ENCODE peak calls at places on chromosomes 11 and 22, in seven cellular contexts. One of them, this sample, is unnamed.

GRCh38 chr11:127199306-127199801 is 198.8 kb upstream of the KIRREL3 start:
- DNase-seq in type B pancreatic cell: no peak
- DNase-seq in GM12865: no peak
- DNase-seq in astrocyte: peak
- DNase-seq in astrocyte of the spinal cord: no peak
- DNase-seq in GM23338: no peak
- DNase-seq in A549: no peak
- DNase-seq in this sample: no peak

GRCh38 chr11:32374261-32374711 is 61.1 kb downstream of the WT1 start:
- DNase-seq in type B pancreatic cell: no peak
- DNase-seq in GM12865: peak
- DNase-seq in astrocyte: no peak
- DNase-seq in astrocyte of the spinal cord: no peak
- DNase-seq in GM23338: peak
- DNase-seq in A549: peak
- DNase-seq in this sample: peak

GRCh38 chr22:29427176-29427760 is 11.1 kb upstream of the RFPL1 start:
- DNase-seq in type B pancreatic cell: no peak
- DNase-seq in GM12865: no peak
- DNase-seq in astrocyte: no peak
- DNase-seq in astrocyte of the spinal cord: no peak
- DNase-seq in GM23338: no peak
- DNase-seq in A549: no peak
- DNase-seq in this sample: no peak

GRCh38 chr11:115869131-115869530 is 364.9 kb upstream of the CADM1 start:
- DNase-seq in type B pancreatic cell: no peak
- DNase-seq in GM12865: no peak
- DNase-seq in astrocyte: no peak
- DNase-seq in astrocyte of the spinal cord: no peak
- DNase-seq in GM23338: no peak
- DNase-seq in A549: no peak
- DNase-seq in this sample: no peak

GRCh38 chr11:57680552-57680874 is 12.6 kb downstream of the ZDHHC5 start:
- DNase-seq in type B pancreatic cell: no peak
- DNase-seq in GM12865: no peak
- DNase-seq in astrocyte: peak
- DNase-seq in astrocyte of the spinal cord: no peak
- DNase-seq in GM23338: no peak
- DNase-seq in A549: no peak
- DNase-seq in this sample: no peak

GRCh38 chr11:21723681-21724080 is 469.2 kb upstream of the ANO5 start:
- DNase-seq in type B pancreatic cell: no peak
- DNase-seq in GM12865: no peak
- DNase-seq in astrocyte: no peak
- DNase-seq in astrocyte of the spinal cord: no peak
- DNase-seq in GM23338: no peak
- DNase-seq in A549: no peak
- DNase-seq in this sample: no peak

GRCh38 chr22:24819941-24820461 is 14.0 kb downstream of the SGSM1 start:
- DNase-seq in type B pancreatic cell: no peak
- DNase-seq in GM12865: no peak
- DNase-seq in astrocyte: no peak
- DNase-seq in astrocyte of the spinal cord: no peak
- DNase-seq in GM23338: no peak
- DNase-seq in A549: peak
- DNase-seq in this sample: no peak

GRCh38 chr11:112073941-112074811 is at the start of the genes NKAPD1 and PIH1D2:
- DNase-seq in type B pancreatic cell: peak
- DNase-seq in GM12865: peak
- DNase-seq in astrocyte: peak
- DNase-seq in astrocyte of the spinal cord: peak
- DNase-seq in GM23338: peak
- DNase-seq in A549: peak
- DNase-seq in this sample: peak

GRCh38 chr11:77517753-77518152 is 43.9 kb upstream of the PAK1 start:
- DNase-seq in type B pancreatic cell: no peak
- DNase-seq in GM12865: no peak
- DNase-seq in astrocyte: no peak
- DNase-seq in astrocyte of the spinal cord: no peak
- DNase-seq in GM23338: peak
- DNase-seq in A549: no peak
- DNase-seq in this sample: no peak

GRCh38 chr11:134858783-134859480 is 446.9 kb upstream of the B3GAT1 start:
- DNase-seq in type B pancreatic cell: peak
- DNase-seq in GM12865: no peak
- DNase-seq in astrocyte: no peak
- DNase-seq in astrocyte of the spinal cord: no peak
- DNase-seq in GM23338: no peak
- DNase-seq in A549: no peak
- DNase-seq in this sample: no peak

GRCh38 chr11:83072689-83073242 is 1.1 kb upstream of the RAB30 start:
- DNase-seq in type B pancreatic cell: no peak
- DNase-seq in GM12865: no peak
- DNase-seq in astrocyte: no peak
- DNase-seq in astrocyte of the spinal cord: no peak
- DNase-seq in GM23338: peak
- DNase-seq in A549: no peak
- DNase-seq in this sample: no peak

GRCh38 chr11:8056810-8057463 is 24.1 kb upstream of the TUB start:
- DNase-seq in type B pancreatic cell: peak
- DNase-seq in GM12865: no peak
- DNase-seq in astrocyte: peak
- DNase-seq in astrocyte of the spinal cord: no peak
- DNase-seq in GM23338: no peak
- DNase-seq in A549: no peak
- DNase-seq in this sample: no peak

GRCh38 chr11:58446294-58446693 is 4.3 kb upstream of the OR5B12 start:
- DNase-seq in type B pancreatic cell: no peak
- DNase-seq in GM12865: no peak
- DNase-seq in astrocyte: no peak
- DNase-seq in astrocyte of the spinal cord: no peak
- DNase-seq in GM23338: no peak
- DNase-seq in A549: no peak
- DNase-seq in this sample: no peak

GRCh38 chr22:43293661-43294392 is 49.3 kb downstream of the SCUBE1 start:
- DNase-seq in type B pancreatic cell: no peak
- DNase-seq in GM12865: no peak
- DNase-seq in astrocyte: no peak
- DNase-seq in astrocyte of the spinal cord: no peak
- DNase-seq in GM23338: no peak
- DNase-seq in A549: peak
- DNase-seq in this sample: no peak

GRCh38 chr22:27435839-27436581 is 365.5 kb downstream of the MN1 start:
- DNase-seq in type B pancreatic cell: no peak
- DNase-seq in GM12865: no peak
- DNase-seq in astrocyte: peak
- DNase-seq in astrocyte of the spinal cord: peak
- DNase-seq in GM23338: peak
- DNase-seq in A549: no peak
- DNase-seq in this sample: no peak

GRCh38 chr11:125956371-125956770 is 10.5 kb downstream of the VSIG10L2 start:
- DNase-seq in type B pancreatic cell: no peak
- DNase-seq in GM12865: no peak
- DNase-seq in astrocyte: peak
- DNase-seq in astrocyte of the spinal cord: no peak
- DNase-seq in GM23338: no peak
- DNase-seq in A549: no peak
- DNase-seq in this sample: no peak

GRCh38 chr11:72720806-72721205 is 31.4 kb downstream of the ARAP1 start:
- DNase-seq in type B pancreatic cell: no peak
- DNase-seq in GM12865: no peak
- DNase-seq in astrocyte: no peak
- DNase-seq in astrocyte of the spinal cord: no peak
- DNase-seq in GM23338: no peak
- DNase-seq in A549: no peak
- DNase-seq in this sample: no peak

GRCh38 chr11:6404341-6405038 is 14.2 kb downstream of the SMPD1 start:
- DNase-seq in type B pancreatic cell: no peak
- DNase-seq in GM12865: no peak
- DNase-seq in astrocyte: peak
- DNase-seq in astrocyte of the spinal cord: no peak
- DNase-seq in GM23338: no peak
- DNase-seq in A549: no peak
- DNase-seq in this sample: no peak

GRCh38 chr11:134482865-134483264 is 70.8 kb upstream of the B3GAT1 start:
- DNase-seq in type B pancreatic cell: peak
- DNase-seq in GM12865: no peak
- DNase-seq in astrocyte: no peak
- DNase-seq in astrocyte of the spinal cord: no peak
- DNase-seq in GM23338: no peak
- DNase-seq in A549: no peak
- DNase-seq in this sample: no peak

GRCh38 chr11:111459506-111460270 is 52.5 kb downstream of the BTG4 start:
- DNase-seq in type B pancreatic cell: peak
- DNase-seq in GM12865: no peak
- DNase-seq in astrocyte: no peak
- DNase-seq in astrocyte of the spinal cord: no peak
- DNase-seq in GM23338: peak
- DNase-seq in A549: no peak
- DNase-seq in this sample: no peak

GRCh38 chr11:34278708-34279297 is 79.0 kb downstream of the ABTB2 start:
- DNase-seq in type B pancreatic cell: no peak
- DNase-seq in GM12865: peak
- DNase-seq in astrocyte: no peak
- DNase-seq in astrocyte of the spinal cord: no peak
- DNase-seq in GM23338: no peak
- DNase-seq in A549: no peak
- DNase-seq in this sample: peak

DNA sequence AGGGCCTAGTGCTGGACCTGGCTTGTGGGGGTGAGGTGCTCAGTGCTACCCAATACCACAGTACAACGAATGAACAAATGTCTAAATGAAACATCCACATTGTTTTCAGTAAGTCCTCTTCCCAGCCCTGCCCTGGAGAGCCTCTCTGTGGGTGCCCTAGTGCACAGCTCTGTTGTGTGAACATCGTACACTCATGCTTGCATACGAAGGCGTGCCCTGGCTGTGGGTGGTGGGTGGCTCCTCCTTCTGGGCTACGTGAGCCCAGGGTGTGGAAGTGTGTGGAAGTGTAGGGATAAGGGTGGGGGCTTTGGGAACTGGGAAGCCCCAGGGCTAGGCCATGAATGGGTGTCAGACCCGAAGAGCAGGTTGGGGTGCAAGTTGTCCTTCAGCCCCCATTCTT is 592 bp upstream of the NLRX1 start:
- DNase-seq in type B pancreatic cell: no peak
- DNase-seq in GM12865: no peak
- DNase-seq in astrocyte: no peak
- DNase-seq in astrocyte of the spinal cord: no peak
- DNase-seq in GM23338: no peak
- DNase-seq in A549: peak
- DNase-seq in this sample: no peak
- TF ChIP-seq CTCF in type B pancreatic cell: no peak
- TF ChIP-seq CTCF in GM12865: no peak
- TF ChIP-seq CTCF in astrocyte: no peak
- TF ChIP-seq CTCF in astrocyte of the spinal cord: no peak
- TF ChIP-seq CTCF in GM23338: no peak
- TF ChIP-seq CTCF in A549: no peak
- TF ChIP-seq CTCF in this sample: no peak

DNA sequence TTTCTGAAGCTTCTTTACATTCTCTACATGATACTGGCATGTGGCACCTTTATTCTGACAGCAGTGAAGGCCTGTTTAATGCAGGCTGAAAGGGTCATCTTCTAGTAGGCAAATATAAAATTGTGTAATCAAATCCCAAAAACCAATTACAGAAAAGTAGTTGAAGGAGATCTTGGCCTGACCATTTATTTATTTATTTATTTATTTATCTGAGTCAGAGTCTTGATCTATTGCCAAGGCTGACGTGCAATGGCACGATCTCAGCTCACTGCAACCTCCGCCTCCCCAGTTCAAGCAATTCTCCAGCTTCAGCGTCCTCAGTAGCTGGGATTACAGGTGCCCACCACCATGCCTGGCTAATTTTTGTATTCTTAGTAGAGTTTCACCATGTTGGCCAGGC is 22.7 kb upstream of the CECR2 start:
- DNase-seq in type B pancreatic cell: no peak
- DNase-seq in GM12865: no peak
- DNase-seq in astrocyte: no peak
- DNase-seq in astrocyte of the spinal cord: no peak
- DNase-seq in GM23338: no peak
- DNase-seq in A549: no peak
- DNase-seq in this sample: no peak
- TF ChIP-seq CTCF in type B pancreatic cell: no peak
- TF ChIP-seq CTCF in GM12865: no peak
- TF ChIP-seq CTCF in astrocyte: no peak
- TF ChIP-seq CTCF in astrocyte of the spinal cord: no peak
- TF ChIP-seq CTCF in GM23338: no peak
- TF ChIP-seq CTCF in A549: no peak
- TF ChIP-seq CTCF in this sample: no peak

GRCh38 chr11:104905271-104905670 is 7.0 kb upstream of the CASP12 start:
- DNase-seq in type B pancreatic cell: no peak
- DNase-seq in GM12865: no peak
- DNase-seq in astrocyte: no peak
- DNase-seq in astrocyte of the spinal cord: no peak
- DNase-seq in GM23338: peak
- DNase-seq in A549: peak
- DNase-seq in this sample: no peak
- TF ChIP-seq CTCF in type B pancreatic cell: no peak
- TF ChIP-seq CTCF in GM12865: no peak
- TF ChIP-seq CTCF in astrocyte: no peak
- TF ChIP-seq CTCF in astrocyte of the spinal cord: peak
- TF ChIP-seq CTCF in GM23338: peak
- TF ChIP-seq CTCF in A549: no peak
- TF ChIP-seq CTCF in this sample: no peak

DNA sequence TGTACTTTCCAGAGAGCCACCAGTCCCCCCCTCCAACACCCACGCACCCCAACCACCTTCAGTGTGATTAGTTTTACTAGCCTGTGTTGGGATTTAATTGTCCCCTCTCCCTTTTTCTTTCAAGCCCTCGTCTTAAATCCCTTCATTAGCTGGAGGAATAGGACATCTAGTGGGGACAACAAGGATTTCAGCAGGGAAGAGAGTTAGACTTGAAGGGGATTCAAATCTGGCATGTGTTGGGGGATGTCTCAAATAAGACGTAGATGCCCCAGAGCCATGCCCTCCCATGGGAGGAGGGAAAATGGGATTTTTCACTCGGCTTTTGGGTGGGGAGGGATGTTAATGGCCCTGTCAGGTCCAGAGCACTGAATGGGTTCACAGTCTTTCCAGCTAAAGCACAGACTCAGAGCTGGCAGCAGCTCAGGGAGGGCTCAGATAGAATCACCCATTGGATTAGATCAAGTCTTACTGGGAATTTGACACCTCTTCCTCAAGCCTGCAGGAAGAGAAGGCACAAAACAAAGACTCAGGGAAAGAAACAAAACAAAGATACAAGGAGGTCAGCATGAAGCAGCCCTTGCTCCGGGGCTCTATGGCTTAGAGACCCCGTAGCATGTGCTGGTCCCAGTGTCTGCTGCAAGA is 10.7 kb downstream of the INS start:
- DNase-seq in type B pancreatic cell: no peak
- DNase-seq in GM12865: no peak
- DNase-seq in astrocyte: peak
- DNase-seq in astrocyte of the spinal cord: peak
- DNase-seq in GM23338: peak
- DNase-seq in A549: peak
- DNase-seq in this sample: no peak
- TF ChIP-seq CTCF in type B pancreatic cell: peak
- TF ChIP-seq CTCF in GM12865: no peak
- TF ChIP-seq CTCF in astrocyte: peak
- TF ChIP-seq CTCF in astrocyte of the spinal cord: peak
- TF ChIP-seq CTCF in GM23338: peak
- TF ChIP-seq CTCF in A549: peak
- TF ChIP-seq CTCF in this sample: peak

GRCh38 chr11:84289381-84289906 is 1003.3 kb upstream of the CCDC90B start:
- DNase-seq in type B pancreatic cell: no peak
- DNase-seq in GM12865: peak
- DNase-seq in astrocyte: peak
- DNase-seq in astrocyte of the spinal cord: peak
- DNase-seq in GM23338: no peak
- DNase-seq in A549: no peak
- DNase-seq in this sample: peak
- TF ChIP-seq CTCF in type B pancreatic cell: no peak
- TF ChIP-seq CTCF in GM12865: no peak
- TF ChIP-seq CTCF in astrocyte: no peak
- TF ChIP-seq CTCF in astrocyte of the spinal cord: no peak
- TF ChIP-seq CTCF in GM23338: no peak
- TF ChIP-seq CTCF in A549: no peak
- TF ChIP-seq CTCF in this sample: no peak